ENCODE peak calls at places on chromosome 10, in ten cellular contexts. H is PC-3, G is OCI-LY7, J is hepatocyte, Y is aorta, B is body of pancreas, K is heart left ventricle, N is GM23248, I is thyroid gland, P is sigmoid colon. D is an unnamed sample. For H3K36me3 and H3K9me3, the result is how much of the 10 kb centered on the place peaks cover.

GRCh38 chr10:29862926-29863614 is 196.3 kb downstream of the JCAD start:
- DNase-seq in N (peak), Y (no peak), P (no peak), G (no peak), I (peak), J (no peak), K (no peak), B (no peak), H (peak), D (no peak)

GRCh38 chr10:101110856-101111523 is 20.1 kb upstream of the TLX1 start:
- DNase-seq in P (no peak), G (no peak), N (no peak), K (no peak), I (no peak), J (no peak), H (peak), B (no peak), Y (no peak), D (no peak)

GRCh38 chr10:98556061-98556460 is 109.3 kb upstream of the HPS1 start:
- DNase-seq in N (peak), H (no peak), J (no peak), G (no peak), P (no peak), B (no peak), Y (no peak), K (no peak), I (no peak), D (no peak)

GRCh38 chr10:69757553-69758309 is 44.0 kb upstream of the COL13A1 start:
- DNase-seq in J (peak), Y (peak), I (peak), K (peak), N (peak), B (peak), G (no peak), H (peak), P (peak), D (no peak)

GRCh38 chr10:110268442-110268841 is 36.3 kb downstream of the SMNDC1 start:
- DNase-seq in K (peak), G (peak), N (no peak), P (no peak), H (no peak), B (peak), J (no peak), Y (no peak), I (peak), D (no peak)

GRCh38 chr10:48552946-48553564 is 51.8 kb downstream of the ARHGAP22 start:
- DNase-seq in P (no peak), J (no peak), B (no peak), N (no peak), H (no peak), K (no peak), I (no peak), Y (no peak), G (no peak), D (no peak)

GRCh38 chr10:49749556-49750491 is 12.3 kb downstream of the OGDHL start:
- DNase-seq in I (no peak), P (no peak), G (no peak), H (no peak), J (no peak), B (no peak), N (no peak), K (no peak), Y (no peak), D (no peak)

GRCh38 chr10:48289652-48290238 is 15.2 kb upstream of the FRMPD2 start:
- DNase-seq in I (peak), N (peak), J (peak), H (peak), P (no peak), B (peak), G (peak), Y (peak), K (peak), D (peak)

GRCh38 chr10:110058215-110058614 is 50.4 kb downstream of the ADD3 start:
- DNase-seq in Y (no peak), G (no peak), N (no peak), I (no peak), P (no peak), B (no peak), J (no peak), H (no peak), K (no peak), D (no peak)

GRCh38 chr10:7288060-7288690 is 122.7 kb downstream of the SFMBT2 start:
- DNase-seq in I (no peak), G (no peak), K (no peak), Y (no peak), B (no peak), N (no peak), J (peak), P (no peak), H (peak), D (no peak)

DNA sequence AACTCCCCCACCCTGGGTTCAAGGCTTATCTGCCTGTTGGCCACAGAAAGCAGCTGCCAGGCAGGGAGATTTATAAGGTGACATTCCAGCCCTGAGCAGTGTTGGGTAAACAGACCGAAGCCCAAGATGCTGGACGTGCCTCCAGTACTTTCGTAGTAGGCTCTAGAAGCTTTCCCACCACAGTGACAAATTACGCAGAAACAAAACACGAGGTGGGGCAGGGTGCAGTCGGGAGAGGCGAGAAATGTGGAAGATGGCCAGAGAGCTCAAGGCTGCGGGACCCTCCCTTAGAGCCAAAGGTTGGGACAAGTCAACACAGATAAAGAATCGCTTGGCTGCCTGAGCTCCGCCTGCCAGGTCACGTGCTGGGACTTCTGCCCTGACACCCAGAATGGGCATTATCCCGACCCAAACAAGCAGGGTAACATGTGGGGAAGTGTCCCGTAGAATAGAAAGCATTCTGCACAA is 41.0 kb downstream of the CCDC3 start:
- DNase-seq in H (no peak), B (peak), Y (peak), G (no peak), P (no peak), K (no peak), N (no peak), I (no peak), J (peak), D (no peak)
- H3K4me3 ChIP-seq in H (no peak), B (no peak), Y (no peak), G (no peak), P (no peak), K (peak), N (no peak), I (no peak), J (no peak), D (no peak)

GRCh38 chr10:3163879-3164278 is 8.7 kb downstream of the PITRM1 start:
- DNase-seq in B (no peak), H (no peak), N (no peak), G (no peak), Y (no peak), J (no peak), I (no peak), P (no peak), K (no peak), D (no peak)
- H3K36me3 ChIP-seq in B (under half), H (under half), N (half or more), G (half or more), Y (under half), J (under half), I (half or more), P (under half), K (half or more), D (under half)

GRCh38 chr10:105647354-105647753 is 1006.3 kb downstream of the SORCS3 start:
- DNase-seq in Y (no peak), H (no peak), K (no peak), B (peak), G (no peak), P (no peak), N (no peak), J (no peak), I (no peak), D (no peak)
- H3K9me3 ChIP-seq in Y (under half), H (under half), K (under half), B (under half), G (under half), P (under half), N (under half), J (under half), I (under half), D (under half)

DNA sequence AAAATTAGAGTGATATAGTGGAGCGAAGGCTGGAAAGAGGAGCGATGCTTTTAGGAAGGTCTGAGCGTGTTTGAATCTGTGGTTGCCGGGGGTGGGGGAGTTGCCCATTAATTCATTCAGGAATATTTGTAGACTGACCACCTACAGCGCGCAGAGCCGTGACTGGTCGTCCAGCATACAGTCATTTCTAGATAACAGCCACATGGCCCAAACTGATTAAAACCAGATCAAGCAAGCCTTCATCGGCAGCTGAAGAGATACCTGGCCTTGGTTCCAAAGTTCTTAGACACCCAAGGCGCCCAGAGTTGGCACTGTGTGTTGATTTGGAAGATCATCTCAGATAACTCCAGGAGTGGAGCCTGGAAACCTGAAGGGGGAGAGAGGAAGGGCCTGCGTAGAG is 1.7 kb downstream of the PROSER2 start:
- DNase-seq in I (no peak), J (peak), K (no peak), H (peak), P (no peak), G (no peak), N (no peak), B (peak), Y (no peak), D (no peak)
- H3K4me3 ChIP-seq in I (no peak), J (peak), K (peak), H (peak), P (no peak), G (no peak), N (peak), B (no peak), Y (no peak), D (no peak)

D was measured in WERI-Rb-1.